ENCODE peak calls at places on chromosome 19, in five cellular contexts. One of them, this sample, is unnamed.

GRCh38 chr19:45471116-45471865 is 3.5 kb downstream of the FOSB start:
- DNase-seq in endothelial cell: no peak
- DNase-seq in mesothelial cell of epicardium: no peak
- DNase-seq in lower leg skin: no peak
- DNase-seq in esophagus squamous epithelium: no peak
- DNase-seq in this sample: no peak

GRCh38 chr19:58538257-58539168 is 5.4 kb upstream of the TRIM28 start:
- DNase-seq in mesothelial cell of epicardium: peak; percentile 79
- DNase-seq in esophagus squamous epithelium: no peak
- DNase-seq in lower leg skin: peak; percentile 87
- DNase-seq in endothelial cell: peak; percentile 78
- DNase-seq in this sample: no peak

GRCh38 chr19:28234637-28235036 is 978.3 kb downstream of the UQCRFS1 start:
- DNase-seq in mesothelial cell of epicardium: no peak
- DNase-seq in endothelial cell: no peak
- DNase-seq in lower leg skin: no peak
- DNase-seq in esophagus squamous epithelium: no peak
- DNase-seq in this sample: no peak

GRCh38 chr19:524062-524674 is 7.4 kb upstream of the CDC34 start:
- DNase-seq in esophagus squamous epithelium: no peak
- DNase-seq in mesothelial cell of epicardium: no peak
- DNase-seq in endothelial cell: no peak
- DNase-seq in lower leg skin: no peak
- DNase-seq in this sample: no peak

GRCh38 chr19:31541396-31541795 is 192.2 kb upstream of the TSHZ3 start:
- DNase-seq in esophagus squamous epithelium: no peak
- DNase-seq in endothelial cell: no peak
- DNase-seq in lower leg skin: peak; percentile 8
- DNase-seq in mesothelial cell of epicardium: peak; percentile 22
- DNase-seq in this sample: no peak

GRCh38 chr19:464146-464545 is 3.3 kb upstream of the SHC2 start:
- DNase-seq in lower leg skin: no peak
- DNase-seq in esophagus squamous epithelium: no peak
- DNase-seq in mesothelial cell of epicardium: no peak
- DNase-seq in endothelial cell: no peak
- DNase-seq in this sample: no peak

GRCh38 chr19:56917998-56918397 is 77.5 kb upstream of the PEG3 start:
- DNase-seq in endothelial cell: no peak
- DNase-seq in lower leg skin: no peak
- DNase-seq in esophagus squamous epithelium: no peak
- DNase-seq in mesothelial cell of epicardium: no peak
- DNase-seq in this sample: no peak

GRCh38 chr19:4061178-4061682 is 5.5 kb downstream of the ZBTB7A start:
- DNase-seq in lower leg skin: peak; percentile 98
- DNase-seq in endothelial cell: no peak
- DNase-seq in esophagus squamous epithelium: no peak
- DNase-seq in mesothelial cell of epicardium: no peak
- DNase-seq in this sample: no peak

GRCh38 chr19:15432018-15432494 is 13.3 kb upstream of the AKAP8L start:
- DNase-seq in lower leg skin: no peak
- DNase-seq in endothelial cell: no peak
- DNase-seq in mesothelial cell of epicardium: no peak
- DNase-seq in esophagus squamous epithelium: no peak
- DNase-seq in this sample: no peak

GRCh38 chr19:36672368-36672767 is 5.7 kb upstream of the ZNF461 start:
- DNase-seq in mesothelial cell of epicardium: no peak
- DNase-seq in esophagus squamous epithelium: no peak
- DNase-seq in lower leg skin: no peak
- DNase-seq in endothelial cell: no peak
- DNase-seq in this sample: no peak

GRCh38 chr19:17411801-17412200 is 6.4 kb upstream of the BST2 start:
- DNase-seq in esophagus squamous epithelium: no peak
- DNase-seq in mesothelial cell of epicardium: no peak
- DNase-seq in endothelial cell: no peak
- DNase-seq in lower leg skin: no peak
- DNase-seq in this sample: no peak

GRCh38 chr19:11041966-11042627 is 47.2 kb upstream of the LDLR start:
- DNase-seq in lower leg skin: no peak
- DNase-seq in esophagus squamous epithelium: no peak
- DNase-seq in endothelial cell: no peak
- DNase-seq in mesothelial cell of epicardium: no peak
- DNase-seq in this sample: no peak

GRCh38 chr19:18193388-18194207 is 580 bp downstream of the MPV17L2 start:
- DNase-seq in mesothelial cell of epicardium: no peak
- DNase-seq in lower leg skin: no peak
- DNase-seq in endothelial cell: peak; percentile 29
- DNase-seq in esophagus squamous epithelium: no peak
- DNase-seq in this sample: no peak

GRCh38 chr19:40592170-40592569 is 9.0 kb upstream of the LTBP4 start:
- DNase-seq in esophagus squamous epithelium: no peak
- DNase-seq in endothelial cell: no peak
- DNase-seq in mesothelial cell of epicardium: no peak
- DNase-seq in lower leg skin: no peak
- DNase-seq in this sample: no peak

GRCh38 chr19:54850930-54851329 is 687 bp downstream of the KIR3DL2 start:
- DNase-seq in endothelial cell: no peak
- DNase-seq in lower leg skin: no peak
- DNase-seq in mesothelial cell of epicardium: no peak
- DNase-seq in esophagus squamous epithelium: no peak
- DNase-seq in this sample: no peak

GRCh38 chr19:403221-404036 is 5.5 kb downstream of the C2CD4C start:
- DNase-seq in esophagus squamous epithelium: no peak
- DNase-seq in lower leg skin: no peak
- DNase-seq in mesothelial cell of epicardium: peak; percentile 35
- DNase-seq in endothelial cell: no peak
- DNase-seq in this sample: peak; percentile 20

GRCh38 chr19:39397360-39398296 is 6.5 kb downstream of the MED29 start:
- DNase-seq in endothelial cell: peak; percentile 94
- DNase-seq in mesothelial cell of epicardium: peak; percentile 89
- DNase-seq in esophagus squamous epithelium: no peak
- DNase-seq in lower leg skin: peak; percentile 98
- DNase-seq in this sample: peak; percentile 96

GRCh38 chr19:57888494-57889231 is at the start of gene ZNF814:
- DNase-seq in lower leg skin: peak; percentile 93
- DNase-seq in esophagus squamous epithelium: peak; percentile 15
- DNase-seq in mesothelial cell of epicardium: peak; percentile 87
- DNase-seq in endothelial cell: peak; percentile 84
- DNase-seq in this sample: peak; percentile 84

GRCh38 chr19:2274937-2275535 is 6.9 kb downstream of the PEAK3 start:
- DNase-seq in endothelial cell: peak; percentile 77
- DNase-seq in lower leg skin: no peak
- DNase-seq in mesothelial cell of epicardium: peak; percentile 57
- DNase-seq in esophagus squamous epithelium: no peak
- DNase-seq in this sample: no peak

GRCh38 chr19:3098141-3098514 is 4.0 kb downstream of the GNA11 start:
- DNase-seq in mesothelial cell of epicardium: no peak
- DNase-seq in endothelial cell: no peak
- DNase-seq in lower leg skin: no peak
- DNase-seq in esophagus squamous epithelium: no peak
- DNase-seq in this sample: peak; percentile 14

GRCh38 chr19:33689138-33689746 is 67.5 kb downstream of the CHST8 start:
- DNase-seq in mesothelial cell of epicardium: no peak
- DNase-seq in endothelial cell: no peak
- DNase-seq in lower leg skin: peak; percentile 77
- DNase-seq in esophagus squamous epithelium: no peak
- DNase-seq in this sample: no peak

DNA sequence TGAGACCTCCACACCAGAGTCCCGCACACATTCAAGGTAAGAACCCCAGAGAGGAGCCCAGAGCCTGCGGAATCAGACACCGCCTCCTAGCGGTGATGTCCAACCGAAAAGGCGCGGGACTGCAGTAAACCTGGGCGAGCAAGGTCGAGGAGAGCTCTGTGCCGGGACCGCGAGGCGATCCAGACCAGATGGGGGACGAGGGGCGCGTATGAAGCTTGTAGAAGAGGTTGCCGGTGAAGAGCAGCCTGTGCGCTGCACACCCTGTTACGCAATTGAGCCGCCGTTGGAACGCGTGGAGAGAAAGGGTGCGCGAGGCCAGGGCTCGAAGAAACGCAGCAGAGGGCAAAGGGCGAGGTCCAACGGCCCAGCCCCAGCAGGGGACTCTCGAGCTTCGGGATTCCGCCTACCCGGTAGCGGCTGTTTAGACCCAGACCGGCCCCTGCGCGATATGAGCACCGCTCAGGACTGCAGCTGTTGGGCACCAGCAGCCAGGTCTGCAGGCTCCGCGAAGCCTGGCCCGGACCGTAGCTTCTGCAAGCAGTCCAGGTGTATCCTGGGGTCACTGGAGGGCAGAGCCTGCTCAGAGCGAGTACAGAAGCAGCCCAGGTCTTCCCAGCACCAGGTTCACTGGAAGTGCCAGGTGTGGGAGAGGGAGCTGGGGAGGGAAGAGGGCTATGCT is 65.9 kb upstream of the ZNF599 start:
- DNase-seq in lower leg skin: no peak
- DNase-seq in mesothelial cell of epicardium: no peak
- DNase-seq in endothelial cell: peak; percentile 47
- DNase-seq in esophagus squamous epithelium: no peak
- DNase-seq in this sample: no peak
- TF ChIP-seq CTCF in lower leg skin: no peak
- TF ChIP-seq CTCF in mesothelial cell of epicardium: peak; percentile 50
- TF ChIP-seq CTCF in endothelial cell: peak; percentile 62
- TF ChIP-seq CTCF in esophagus squamous epithelium: peak; percentile 29
- TF ChIP-seq CTCF in this sample: peak; percentile 41

DNA sequence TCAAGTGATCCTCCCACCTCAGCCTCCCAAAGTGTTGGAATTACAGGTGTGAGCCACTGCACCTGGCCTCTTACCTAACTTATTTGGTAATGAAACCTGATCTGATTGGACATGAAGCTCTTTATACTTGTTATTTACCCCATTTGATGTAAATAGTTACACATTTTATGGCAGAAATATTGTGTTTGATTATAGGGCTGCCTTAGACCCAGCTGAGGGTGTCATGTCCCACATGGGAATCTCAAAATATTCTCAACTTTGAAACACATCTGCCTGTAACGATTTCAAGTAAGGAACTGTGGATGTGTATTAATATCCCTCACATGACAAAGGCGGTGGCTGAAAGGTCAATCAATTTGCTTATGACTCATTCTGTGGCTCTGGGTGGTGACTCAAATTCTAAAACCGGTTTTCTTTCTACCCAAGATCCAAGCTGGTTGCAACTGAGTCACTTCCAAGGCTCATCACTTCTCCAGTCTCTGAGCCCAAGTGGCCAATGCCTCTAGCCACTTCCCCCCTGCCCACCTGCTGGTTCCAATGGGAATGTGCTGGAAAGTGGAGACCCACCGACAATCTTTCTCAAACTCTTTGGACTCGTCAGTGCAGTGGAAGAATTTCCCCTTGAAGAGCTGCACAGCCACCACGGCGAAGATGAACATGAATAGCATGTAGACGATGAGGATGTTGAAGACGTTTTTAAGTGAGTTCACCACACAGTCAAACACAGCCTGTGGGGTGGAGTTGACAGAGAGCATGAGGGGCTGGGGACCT is 110.9 kb downstream of the IER2 start:
- DNase-seq in lower leg skin: no peak
- DNase-seq in mesothelial cell of epicardium: no peak
- DNase-seq in esophagus squamous epithelium: no peak
- DNase-seq in endothelial cell: no peak
- DNase-seq in this sample: no peak
- TF ChIP-seq CTCF in lower leg skin: no peak
- TF ChIP-seq CTCF in mesothelial cell of epicardium: no peak
- TF ChIP-seq CTCF in esophagus squamous epithelium: no peak
- TF ChIP-seq CTCF in endothelial cell: no peak
- TF ChIP-seq CTCF in this sample: no peak

GRCh38 chr19:46616631-46617322 is 8.1 kb downstream of the PTGIR start:
- DNase-seq in lower leg skin: no peak
- DNase-seq in mesothelial cell of epicardium: peak; percentile 72
- DNase-seq in endothelial cell: peak; percentile 73
- DNase-seq in esophagus squamous epithelium: no peak
- DNase-seq in this sample: peak; percentile 78

GRCh38 chr19:46611791-46612190 is 10.7 kb downstream of the CALM3 start:
- DNase-seq in lower leg skin: no peak
- DNase-seq in endothelial cell: no peak
- DNase-seq in mesothelial cell of epicardium: no peak
- DNase-seq in esophagus squamous epithelium: no peak
- DNase-seq in this sample: peak; percentile 6

GRCh38 chr19:46613525-46613924 is 11.4 kb downstream of the PTGIR start:
- DNase-seq in endothelial cell: no peak
- DNase-seq in esophagus squamous epithelium: no peak
- DNase-seq in mesothelial cell of epicardium: no peak
- DNase-seq in lower leg skin: no peak
- DNase-seq in this sample: no peak

GRCh38 chr19:46615966-46616365 is 8.9 kb downstream of the PTGIR start:
- DNase-seq in mesothelial cell of epicardium: no peak
- DNase-seq in endothelial cell: no peak
- DNase-seq in lower leg skin: no peak
- DNase-seq in esophagus squamous epithelium: no peak
- DNase-seq in this sample: no peak

DNA sequence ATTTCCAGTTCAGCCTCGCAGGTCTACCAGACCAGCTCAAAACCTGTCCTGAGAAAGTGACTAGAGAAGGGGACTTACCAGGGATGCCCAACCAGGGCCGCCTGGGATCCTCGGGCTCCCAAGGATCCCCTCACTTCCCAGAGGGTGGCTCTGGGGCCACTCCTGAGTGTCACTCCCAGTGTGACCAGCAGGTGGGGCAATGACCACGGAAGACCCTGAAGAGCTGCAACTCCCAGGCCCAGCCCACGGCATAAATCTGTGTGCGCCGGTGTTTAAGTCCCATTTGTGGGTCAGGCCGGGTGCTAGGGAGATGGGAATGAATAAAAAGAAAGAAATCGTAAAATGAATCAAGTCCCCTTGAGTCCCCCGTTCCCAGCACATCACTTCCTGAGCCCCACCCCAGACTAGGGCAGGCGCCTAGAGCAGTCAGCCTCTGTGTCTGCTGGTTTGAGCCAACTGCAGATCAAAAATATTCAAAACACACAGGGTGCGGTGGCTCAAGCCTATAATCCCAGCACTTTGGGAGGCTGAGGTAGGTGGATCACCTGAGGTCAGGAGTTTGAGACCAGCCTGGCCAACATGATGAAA is 10.7 kb downstream of the PTGIR start:
- DNase-seq in lower leg skin: peak; percentile 96
- DNase-seq in esophagus squamous epithelium: no peak
- DNase-seq in mesothelial cell of epicardium: peak; percentile 93
- DNase-seq in endothelial cell: peak; percentile 87
- DNase-seq in this sample: peak; percentile 91
- TF ChIP-seq CTCF in lower leg skin: no peak
- TF ChIP-seq CTCF in esophagus squamous epithelium: peak; percentile 87
- TF ChIP-seq CTCF in mesothelial cell of epicardium: peak; percentile 92
- TF ChIP-seq CTCF in endothelial cell: peak; percentile 88
- TF ChIP-seq CTCF in this sample: peak; percentile 86

GRCh38 chr19:49118565-49119410 is at the start of gene C19orf73:
- DNase-seq in esophagus squamous epithelium: peak; percentile 73
- DNase-seq in mesothelial cell of epicardium: peak; percentile 97
- DNase-seq in endothelial cell: peak; percentile 95
- DNase-seq in lower leg skin: peak; percentile 99
- DNase-seq in this sample: peak; percentile 92
- TF ChIP-seq CTCF in esophagus squamous epithelium: peak; percentile 49
- TF ChIP-seq CTCF in mesothelial cell of epicardium: no peak
- TF ChIP-seq CTCF in endothelial cell: peak; percentile 21
- TF ChIP-seq CTCF in lower leg skin: no peak
- TF ChIP-seq CTCF in this sample: no peak

GRCh38 chr19:50676625-50677197 is 27.5 kb downstream of the C19orf81 start:
- DNase-seq in mesothelial cell of epicardium: no peak
- DNase-seq in esophagus squamous epithelium: no peak
- DNase-seq in endothelial cell: no peak
- DNase-seq in lower leg skin: no peak
- DNase-seq in this sample: no peak
- TF ChIP-seq CTCF in mesothelial cell of epicardium: no peak
- TF ChIP-seq CTCF in esophagus squamous epithelium: no peak
- TF ChIP-seq CTCF in endothelial cell: no peak
- TF ChIP-seq CTCF in lower leg skin: no peak
- TF ChIP-seq CTCF in this sample: no peak

This sample was measured in D721Med.